ENCODE peak calls at places on chromosome 17, in seven cellular contexts. One of them, this sample, is unnamed.

GRCh38 chr17:36675250-36675649 is 73.9 kb downstream of the MRM1 start:
- DNase-seq in fibroblast of lung: no peak
- DNase-seq in effector memory CD4-positive, alpha-beta T cell: no peak
- DNase-seq in body of pancreas: no peak
- DNase-seq in mesendoderm: no peak
- DNase-seq in psoas muscle: no peak
- DNase-seq in tibial artery: no peak
- DNase-seq in this sample: peak

GRCh38 chr17:69967910-69968411 is 107.1 kb upstream of the KCNJ16 start:
- DNase-seq in fibroblast of lung: peak
- DNase-seq in effector memory CD4-positive, alpha-beta T cell: no peak
- DNase-seq in body of pancreas: no peak
- DNase-seq in mesendoderm: no peak
- DNase-seq in psoas muscle: no peak
- DNase-seq in tibial artery: no peak
- DNase-seq in this sample: no peak

GRCh38 chr17:83096401-83097220 is 17.2 kb downstream of the METRNL start:
- DNase-seq in fibroblast of lung: no peak
- DNase-seq in effector memory CD4-positive, alpha-beta T cell: no peak
- DNase-seq in body of pancreas: peak
- DNase-seq in mesendoderm: no peak
- DNase-seq in psoas muscle: no peak
- DNase-seq in tibial artery: no peak
- DNase-seq in this sample: no peak

GRCh38 chr17:45296003-45296832 is 20.6 kb downstream of the MAP3K14 start:
- DNase-seq in fibroblast of lung: no peak
- DNase-seq in effector memory CD4-positive, alpha-beta T cell: no peak
- DNase-seq in body of pancreas: no peak
- DNase-seq in mesendoderm: no peak
- DNase-seq in psoas muscle: no peak
- DNase-seq in tibial artery: no peak
- DNase-seq in this sample: peak

GRCh38 chr17:54780238-54780637 is 120.4 kb upstream of the TOM1L1 start:
- DNase-seq in fibroblast of lung: no peak
- DNase-seq in effector memory CD4-positive, alpha-beta T cell: no peak
- DNase-seq in body of pancreas: no peak
- DNase-seq in mesendoderm: no peak
- DNase-seq in psoas muscle: no peak
- DNase-seq in tibial artery: no peak
- DNase-seq in this sample: no peak

GRCh38 chr17:37158290-37158689 is 209.5 kb downstream of the AATF start:
- DNase-seq in fibroblast of lung: no peak
- DNase-seq in effector memory CD4-positive, alpha-beta T cell: no peak
- DNase-seq in body of pancreas: no peak
- DNase-seq in mesendoderm: no peak
- DNase-seq in psoas muscle: no peak
- DNase-seq in tibial artery: no peak
- DNase-seq in this sample: no peak

GRCh38 chr17:36682804-36683203 is 81.4 kb downstream of the MRM1 start:
- DNase-seq in fibroblast of lung: no peak
- DNase-seq in effector memory CD4-positive, alpha-beta T cell: no peak
- DNase-seq in body of pancreas: no peak
- DNase-seq in mesendoderm: no peak
- DNase-seq in psoas muscle: no peak
- DNase-seq in tibial artery: no peak
- DNase-seq in this sample: no peak

GRCh38 chr17:43341705-43342600 is 56.8 kb upstream of the ARL4D start:
- DNase-seq in fibroblast of lung: peak
- DNase-seq in effector memory CD4-positive, alpha-beta T cell: no peak
- DNase-seq in body of pancreas: no peak
- DNase-seq in mesendoderm: no peak
- DNase-seq in psoas muscle: no peak
- DNase-seq in tibial artery: no peak
- DNase-seq in this sample: no peak

GRCh38 chr17:1095853-1096675 is 83.7 kb downstream of the ABR start:
- DNase-seq in fibroblast of lung: no peak
- DNase-seq in effector memory CD4-positive, alpha-beta T cell: no peak
- DNase-seq in body of pancreas: no peak
- DNase-seq in mesendoderm: no peak
- DNase-seq in psoas muscle: no peak
- DNase-seq in tibial artery: no peak
- DNase-seq in this sample: peak

GRCh38 chr17:53313746-53314145 is 509.0 kb upstream of the KIF2B start:
- DNase-seq in fibroblast of lung: peak
- DNase-seq in effector memory CD4-positive, alpha-beta T cell: no peak
- DNase-seq in body of pancreas: no peak
- DNase-seq in mesendoderm: no peak
- DNase-seq in psoas muscle: no peak
- DNase-seq in tibial artery: no peak
- DNase-seq in this sample: no peak

GRCh38 chr17:19022747-19023146 is 18.2 kb upstream of the FAM83G start:
- DNase-seq in fibroblast of lung: no peak
- DNase-seq in effector memory CD4-positive, alpha-beta T cell: no peak
- DNase-seq in body of pancreas: no peak
- DNase-seq in mesendoderm: no peak
- DNase-seq in psoas muscle: peak
- DNase-seq in tibial artery: no peak
- DNase-seq in this sample: no peak

GRCh38 chr17:81401727-81402529 is 6.7 kb downstream of the BAHCC1 start:
- DNase-seq in fibroblast of lung: peak
- DNase-seq in effector memory CD4-positive, alpha-beta T cell: no peak
- DNase-seq in body of pancreas: peak
- DNase-seq in mesendoderm: peak
- DNase-seq in psoas muscle: peak
- DNase-seq in tibial artery: peak
- DNase-seq in this sample: peak

GRCh38 chr17:1789936-1790335 is 28.1 kb downstream of the SERPINF1 start:
- DNase-seq in fibroblast of lung: no peak
- DNase-seq in effector memory CD4-positive, alpha-beta T cell: no peak
- DNase-seq in body of pancreas: no peak
- DNase-seq in mesendoderm: no peak
- DNase-seq in psoas muscle: no peak
- DNase-seq in tibial artery: no peak
- DNase-seq in this sample: no peak

GRCh38 chr17:219696-220095 is 38.2 kb upstream of the DOC2B start:
- DNase-seq in fibroblast of lung: no peak
- DNase-seq in effector memory CD4-positive, alpha-beta T cell: no peak
- DNase-seq in body of pancreas: peak
- DNase-seq in mesendoderm: no peak
- DNase-seq in psoas muscle: no peak
- DNase-seq in tibial artery: no peak
- DNase-seq in this sample: no peak

GRCh38 chr17:76585649-76586593 is at the start of gene ST6GALNAC2:
- DNase-seq in fibroblast of lung: peak
- DNase-seq in effector memory CD4-positive, alpha-beta T cell: peak
- DNase-seq in body of pancreas: peak
- DNase-seq in mesendoderm: peak
- DNase-seq in psoas muscle: peak
- DNase-seq in tibial artery: peak
- DNase-seq in this sample: no peak

GRCh38 chr17:76993636-76994035 is 125.4 kb downstream of the MGAT5B start:
- DNase-seq in fibroblast of lung: no peak
- DNase-seq in effector memory CD4-positive, alpha-beta T cell: no peak
- DNase-seq in body of pancreas: no peak
- DNase-seq in mesendoderm: no peak
- DNase-seq in psoas muscle: no peak
- DNase-seq in tibial artery: no peak
- DNase-seq in this sample: no peak

GRCh38 chr17:7885357-7886226 is 3.0 kb upstream of the CHD3 start:
- DNase-seq in fibroblast of lung: peak
- DNase-seq in effector memory CD4-positive, alpha-beta T cell: peak
- DNase-seq in body of pancreas: peak
- DNase-seq in mesendoderm: peak
- DNase-seq in psoas muscle: peak
- DNase-seq in tibial artery: peak
- DNase-seq in this sample: no peak

GRCh38 chr17:80112471-80113032 is 11.2 kb downstream of the GAA start:
- DNase-seq in fibroblast of lung: no peak
- DNase-seq in effector memory CD4-positive, alpha-beta T cell: no peak
- DNase-seq in body of pancreas: no peak
- DNase-seq in mesendoderm: no peak
- DNase-seq in psoas muscle: no peak
- DNase-seq in tibial artery: peak
- DNase-seq in this sample: no peak

GRCh38 chr17:2344528-2344927 is 7.2 kb downstream of the SGSM2 start:
- DNase-seq in fibroblast of lung: peak
- DNase-seq in effector memory CD4-positive, alpha-beta T cell: no peak
- DNase-seq in body of pancreas: no peak
- DNase-seq in mesendoderm: no peak
- DNase-seq in psoas muscle: no peak
- DNase-seq in tibial artery: no peak
- DNase-seq in this sample: no peak

GRCh38 chr17:74755533-74755932 is 7.1 kb downstream of the NHERF1 start:
- DNase-seq in fibroblast of lung: no peak
- DNase-seq in effector memory CD4-positive, alpha-beta T cell: no peak
- DNase-seq in body of pancreas: no peak
- DNase-seq in mesendoderm: no peak
- DNase-seq in psoas muscle: no peak
- DNase-seq in tibial artery: no peak
- DNase-seq in this sample: no peak

GRCh38 chr17:74758846-74759163 is 10.4 kb downstream of the NHERF1 start:
- DNase-seq in fibroblast of lung: no peak
- DNase-seq in effector memory CD4-positive, alpha-beta T cell: no peak
- DNase-seq in body of pancreas: no peak
- DNase-seq in mesendoderm: no peak
- DNase-seq in psoas muscle: no peak
- DNase-seq in tibial artery: no peak
- DNase-seq in this sample: peak

GRCh38 chr17:74757931-74758845 is 9.8 kb downstream of the NHERF1 start:
- DNase-seq in fibroblast of lung: peak
- DNase-seq in effector memory CD4-positive, alpha-beta T cell: no peak
- DNase-seq in body of pancreas: peak
- DNase-seq in mesendoderm: no peak
- DNase-seq in psoas muscle: no peak
- DNase-seq in tibial artery: no peak
- DNase-seq in this sample: no peak

GRCh38 chr17:74757502-74757901 is 9.1 kb downstream of the NHERF1 start:
- DNase-seq in fibroblast of lung: no peak
- DNase-seq in effector memory CD4-positive, alpha-beta T cell: no peak
- DNase-seq in body of pancreas: peak
- DNase-seq in mesendoderm: no peak
- DNase-seq in psoas muscle: no peak
- DNase-seq in tibial artery: no peak
- DNase-seq in this sample: no peak

DNA sequence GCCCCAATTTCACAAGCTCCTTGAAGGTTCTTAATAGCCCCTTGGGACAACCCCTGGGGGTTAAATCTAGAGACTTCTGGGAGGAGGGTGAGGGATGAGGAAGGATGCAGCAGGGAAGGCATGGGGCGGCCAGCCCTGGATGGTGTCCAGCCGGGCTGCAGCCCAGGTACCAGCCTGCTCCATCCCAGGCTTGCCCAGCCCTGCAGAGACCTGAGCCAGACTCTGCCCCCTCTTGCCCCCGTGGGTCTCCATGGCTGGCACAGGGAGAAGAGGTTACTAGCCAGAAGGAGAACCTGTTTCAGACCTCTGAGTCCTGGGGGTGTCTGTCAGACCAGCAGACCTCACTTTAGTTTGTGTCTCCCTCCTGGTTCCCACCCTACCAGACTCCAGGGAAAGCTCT is 8.5 kb downstream of the NHERF1 start:
- DNase-seq in fibroblast of lung: no peak
- DNase-seq in effector memory CD4-positive, alpha-beta T cell: no peak
- DNase-seq in body of pancreas: no peak
- DNase-seq in mesendoderm: no peak
- DNase-seq in psoas muscle: no peak
- DNase-seq in tibial artery: no peak
- DNase-seq in this sample: no peak
- H3K4me3 ChIP-seq in fibroblast of lung: no peak
- H3K4me3 ChIP-seq in effector memory CD4-positive, alpha-beta T cell: no peak
- H3K4me3 ChIP-seq in body of pancreas: no peak
- H3K4me3 ChIP-seq in mesendoderm: no peak
- H3K4me3 ChIP-seq in psoas muscle: no peak
- H3K4me3 ChIP-seq in tibial artery: no peak
- H3K4me3 ChIP-seq in this sample: no peak

GRCh38 chr17:57833597-57833939 is 16.3 kb downstream of the MRPS23 start:
- DNase-seq in fibroblast of lung: no peak
- DNase-seq in effector memory CD4-positive, alpha-beta T cell: no peak
- DNase-seq in body of pancreas: no peak
- DNase-seq in mesendoderm: no peak
- DNase-seq in psoas muscle: no peak
- DNase-seq in tibial artery: no peak
- DNase-seq in this sample: no peak
- H3K4me3 ChIP-seq in fibroblast of lung: no peak
- H3K4me3 ChIP-seq in effector memory CD4-positive, alpha-beta T cell: no peak
- H3K4me3 ChIP-seq in body of pancreas: no peak
- H3K4me3 ChIP-seq in mesendoderm: no peak
- H3K4me3 ChIP-seq in psoas muscle: peak
- H3K4me3 ChIP-seq in tibial artery: no peak
- H3K4me3 ChIP-seq in this sample: peak

GRCh38 chr17:16480995-16481394 is 11.0 kb downstream of the LRRC75A start:
- DNase-seq in fibroblast of lung: no peak
- DNase-seq in effector memory CD4-positive, alpha-beta T cell: no peak
- DNase-seq in body of pancreas: peak
- DNase-seq in mesendoderm: no peak
- DNase-seq in psoas muscle: no peak
- DNase-seq in tibial artery: no peak
- DNase-seq in this sample: no peak

GRCh38 chr17:16486373-16487250 is 5.4 kb downstream of the LRRC75A start:
- DNase-seq in fibroblast of lung: peak
- DNase-seq in effector memory CD4-positive, alpha-beta T cell: no peak
- DNase-seq in body of pancreas: peak
- DNase-seq in mesendoderm: peak
- DNase-seq in psoas muscle: peak
- DNase-seq in tibial artery: peak
- DNase-seq in this sample: no peak

GRCh38 chr17:16482253-16482652 is 9.7 kb downstream of the LRRC75A start:
- DNase-seq in fibroblast of lung: no peak
- DNase-seq in effector memory CD4-positive, alpha-beta T cell: no peak
- DNase-seq in body of pancreas: no peak
- DNase-seq in mesendoderm: no peak
- DNase-seq in psoas muscle: no peak
- DNase-seq in tibial artery: no peak
- DNase-seq in this sample: no peak

GRCh38 chr17:16483021-16483645 is 8.9 kb downstream of the LRRC75A start:
- DNase-seq in fibroblast of lung: no peak
- DNase-seq in effector memory CD4-positive, alpha-beta T cell: no peak
- DNase-seq in body of pancreas: no peak
- DNase-seq in mesendoderm: no peak
- DNase-seq in psoas muscle: no peak
- DNase-seq in tibial artery: no peak
- DNase-seq in this sample: no peak

GRCh38 chr17:16484445-16485169 is 7.4 kb downstream of the LRRC75A start:
- DNase-seq in fibroblast of lung: no peak
- DNase-seq in effector memory CD4-positive, alpha-beta T cell: no peak
- DNase-seq in body of pancreas: no peak
- DNase-seq in mesendoderm: peak
- DNase-seq in psoas muscle: no peak
- DNase-seq in tibial artery: no peak
- DNase-seq in this sample: no peak
- H3K4me3 ChIP-seq in fibroblast of lung: peak
- H3K4me3 ChIP-seq in effector memory CD4-positive, alpha-beta T cell: no peak
- H3K4me3 ChIP-seq in body of pancreas: no peak
- H3K4me3 ChIP-seq in mesendoderm: peak
- H3K4me3 ChIP-seq in psoas muscle: no peak
- H3K4me3 ChIP-seq in tibial artery: no peak
- H3K4me3 ChIP-seq in this sample: no peak

DNA sequence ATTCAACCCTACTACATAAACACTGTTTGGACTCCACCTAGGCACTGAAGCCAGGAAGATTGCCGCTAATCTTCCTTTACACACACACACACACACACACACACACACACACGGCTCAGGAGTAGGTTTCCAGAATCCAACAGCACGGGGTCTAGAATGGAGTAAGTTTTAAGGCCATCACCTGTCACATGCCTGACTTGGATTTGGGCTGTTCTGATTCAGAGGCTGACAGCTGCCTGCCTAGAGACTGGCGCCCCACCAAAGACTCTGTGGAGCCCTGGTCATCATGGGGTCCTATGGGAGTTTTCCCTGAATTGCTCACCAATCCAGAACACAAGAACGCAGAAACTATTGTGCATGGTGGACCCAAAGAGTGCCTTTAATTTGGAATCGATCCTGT is 10.9 kb downstream of the CDRT4 start:
- DNase-seq in fibroblast of lung: no peak
- DNase-seq in effector memory CD4-positive, alpha-beta T cell: no peak
- DNase-seq in body of pancreas: no peak
- DNase-seq in mesendoderm: no peak
- DNase-seq in psoas muscle: peak
- DNase-seq in tibial artery: peak
- DNase-seq in this sample: no peak
- H3K4me3 ChIP-seq in fibroblast of lung: no peak
- H3K4me3 ChIP-seq in effector memory CD4-positive, alpha-beta T cell: no peak
- H3K4me3 ChIP-seq in body of pancreas: no peak
- H3K4me3 ChIP-seq in mesendoderm: no peak
- H3K4me3 ChIP-seq in psoas muscle: peak
- H3K4me3 ChIP-seq in tibial artery: no peak
- H3K4me3 ChIP-seq in this sample: no peak

This sample was measured in HL-60.